ENCODE peak calls at places on chromosomes 2 and 18, in six cellular contexts. N is heart right ventricle, O is IMR-90, Y is psoas muscle, P is A549, A is AG10803. K is an unnamed sample.

GRCh38 chr2:156537147-156537546 is 101.0 kb downstream of the GPD2 start:
- DNase-seq in O (peak), P (no peak), N (no peak), Y (no peak), A (peak), K (peak)

GRCh38 chr2:171652411-171652775 is 34.9 kb upstream of the DYNC1I2 start:
- DNase-seq in N (no peak), P (no peak), O (no peak), A (peak), Y (no peak), K (peak)

GRCh38 chr2:143015681-143016080 is 113.5 kb upstream of the ARHGAP15 start:
- DNase-seq in P (no peak), A (no peak), O (peak), N (no peak), Y (no peak), K (no peak)

GRCh38 chr2:121689356-121689755 is 40.1 kb upstream of the CLASP1 start:
- DNase-seq in P (peak), N (no peak), O (peak), Y (no peak), A (peak), K (no peak)

GRCh38 chr2:102114851-102115497 is 27.6 kb upstream of the IL1R1 start:
- DNase-seq in O (peak), N (no peak), P (no peak), Y (peak), A (no peak), K (no peak)

GRCh38 chr2:241673797-241674725 is 12.6 kb downstream of the DTYMK start:
- DNase-seq in O (no peak), N (no peak), A (peak), P (peak), Y (no peak), K (no peak)

GRCh38 chr18:24497052-24497754 is 36.8 kb downstream of the HRH4 start:
- DNase-seq in A (peak), P (no peak), O (peak), N (no peak), Y (no peak), K (peak)

GRCh38 chr2:196515041-196515440 is 124.5 kb upstream of the CCDC150 start:
- DNase-seq in O (no peak), A (no peak), N (peak), Y (no peak), P (no peak), K (no peak)

GRCh38 chr2:106798826-106799552 is 87.0 kb downstream of the ST6GAL2 start:
- DNase-seq in A (peak), P (no peak), N (no peak), Y (no peak), O (no peak), K (no peak)

GRCh38 chr2:100616841-100617390 is 54.1 kb downstream of the PDCL3 start:
- DNase-seq in P (no peak), N (no peak), Y (no peak), A (no peak), O (no peak), K (no peak)

GRCh38 chr2:38716185-38716584 is 35.0 kb downstream of the SRSF7 start:
- DNase-seq in O (peak), P (no peak), N (no peak), Y (no peak), A (peak), K (peak)

GRCh38 chr2:106867231-106867943 is 18.6 kb downstream of the ST6GAL2 start:
- DNase-seq in O (no peak), N (no peak), A (no peak), Y (no peak), P (no peak), K (no peak)

GRCh38 chr2:144354953-144355352 is 165.0 kb downstream of the ZEB2 start:
- DNase-seq in O (peak), N (no peak), P (no peak), A (peak), Y (no peak), K (peak)

GRCh38 chr18:10072659-10073309 is 159.0 kb downstream of the VAPA start:
- DNase-seq in N (no peak), P (no peak), A (peak), Y (no peak), O (peak), K (peak)

GRCh38 chr2:10868465-10869314 is 43.0 kb upstream of the KCNF1 start:
- DNase-seq in Y (peak), P (no peak), N (no peak), O (peak), A (peak), K (peak)

GRCh38 chr18:40413160-40413559 is 1541.9 kb upstream of the PIK3C3 start:
- DNase-seq in P (no peak), O (peak), Y (no peak), A (peak), N (no peak), K (peak)

GRCh38 chr18:67766930-67767329 is 250.4 kb upstream of the DSEL start:
- DNase-seq in O (peak), N (no peak), Y (no peak), A (peak), P (no peak), K (peak)

GRCh38 chr2:139142252-139142651 is 362.1 kb upstream of the NXPH2 start:
- DNase-seq in P (no peak), O (peak), Y (no peak), A (no peak), N (no peak), K (peak)

GRCh38 chr18:25072205-25072604 is 279.8 kb downstream of the ZNF521 start:
- DNase-seq in N (no peak), A (no peak), Y (no peak), P (no peak), O (no peak), K (no peak)

GRCh38 chr2:100292022-100292580 is 30.2 kb downstream of the LONRF2 start:
- DNase-seq in A (peak), O (peak), Y (no peak), N (no peak), P (peak), K (peak)

GRCh38 chr2:88959480-88960204 is 268.2 kb downstream of the RPIA start:
- DNase-seq in Y (no peak), P (no peak), A (peak), N (no peak), O (peak), K (peak)

GRCh38 chr2:207749873-207750272 is 19.8 kb downstream of the FZD5 start:
- DNase-seq in N (no peak), O (peak), A (no peak), Y (no peak), P (no peak), K (no peak)

GRCh38 chr2:70842401-70842800 is 6.8 kb upstream of the CD207 start:
- DNase-seq in Y (no peak), N (no peak), A (no peak), P (no peak), O (no peak), K (no peak)

GRCh38 chr2:1551905-1552304 is 138.6 kb downstream of the TPO start:
- DNase-seq in N (no peak), A (no peak), Y (no peak), P (no peak), O (no peak), K (no peak)

GRCh38 chr2:127254386-127254981 is 34.4 kb upstream of the CYP27C1 start:
- DNase-seq in O (peak), A (peak), P (no peak), Y (no peak), N (no peak), K (peak)

GRCh38 chr18:11047156-11047555 is 102.2 kb downstream of the PIEZO2 start:
- DNase-seq in O (peak), P (no peak), Y (no peak), A (no peak), N (no peak), K (no peak)

GRCh38 chr2:18074476-18074875 is 196.0 kb downstream of the KCNS3 start:
- DNase-seq in A (no peak), N (no peak), O (peak), P (no peak), Y (no peak), K (peak)

GRCh38 chr2:66306488-66306887 is 128.4 kb upstream of the MEIS1 start:
- DNase-seq in P (no peak), A (no peak), N (no peak), O (no peak), Y (no peak), K (no peak)

GRCh38 chr18:79852561-79853302 is 55.0 kb downstream of the KCNG2 start:
- DNase-seq in Y (no peak), A (no peak), P (no peak), O (no peak), N (no peak), K (no peak)

GRCh38 chr2:62362561-62362960 is 143.4 kb downstream of the TMEM17 start:
- DNase-seq in N (no peak), P (no peak), Y (no peak), A (no peak), O (no peak), K (peak)

GRCh38 chr2:184053326-184053725 is 545.0 kb upstream of the ZNF804A start:
- DNase-seq in P (no peak), Y (no peak), A (no peak), O (no peak), N (no peak), K (peak)

GRCh38 chr2:241157841-241158545 is 7.7 kb downstream of the PPP1R7 start:
- DNase-seq in N (no peak), O (peak), A (no peak), Y (no peak), P (no peak), K (no peak)

GRCh38 chr2:11329759-11330158 is 14.7 kb downstream of the ROCK2 start:
- DNase-seq in O (peak), N (no peak), A (peak), P (no peak), Y (no peak), K (peak)

GRCh38 chr18:32209685-32210445 is 20.0 kb downstream of the MEP1B start:
- DNase-seq in P (no peak), N (no peak), A (no peak), O (no peak), Y (no peak), K (no peak)

GRCh38 chr2:223055836-223056235 is 3.8 kb downstream of the KCNE4 start:
- DNase-seq in A (no peak), O (no peak), Y (no peak), P (no peak), N (peak), K (no peak)

GRCh38 chr2:10584843-10585475 is 104.8 kb downstream of the NOL10 start:
- DNase-seq in O (peak), P (peak), Y (no peak), A (peak), N (no peak), K (peak)

GRCh38 chr2:46909771-46910419 is 5.7 kb downstream of the MCFD2 start:
- DNase-seq in O (peak), N (no peak), A (peak), P (peak), Y (peak), K (peak)

GRCh38 chr2:118835739-118836410 is 11.6 kb downstream of the EN1 start:
- DNase-seq in Y (peak), A (no peak), P (peak), O (no peak), N (no peak), K (no peak)

GRCh38 chr18:58592223-58593214 is 36.4 kb downstream of the ALPK2 start:
- DNase-seq in O (no peak), P (no peak), A (no peak), N (peak), Y (no peak), K (no peak)

GRCh38 chr18:46439037-46439436 is 218.0 kb downstream of the LOXHD1 start:
- DNase-seq in A (no peak), Y (no peak), O (no peak), P (no peak), N (no peak), K (no peak)

DNA sequence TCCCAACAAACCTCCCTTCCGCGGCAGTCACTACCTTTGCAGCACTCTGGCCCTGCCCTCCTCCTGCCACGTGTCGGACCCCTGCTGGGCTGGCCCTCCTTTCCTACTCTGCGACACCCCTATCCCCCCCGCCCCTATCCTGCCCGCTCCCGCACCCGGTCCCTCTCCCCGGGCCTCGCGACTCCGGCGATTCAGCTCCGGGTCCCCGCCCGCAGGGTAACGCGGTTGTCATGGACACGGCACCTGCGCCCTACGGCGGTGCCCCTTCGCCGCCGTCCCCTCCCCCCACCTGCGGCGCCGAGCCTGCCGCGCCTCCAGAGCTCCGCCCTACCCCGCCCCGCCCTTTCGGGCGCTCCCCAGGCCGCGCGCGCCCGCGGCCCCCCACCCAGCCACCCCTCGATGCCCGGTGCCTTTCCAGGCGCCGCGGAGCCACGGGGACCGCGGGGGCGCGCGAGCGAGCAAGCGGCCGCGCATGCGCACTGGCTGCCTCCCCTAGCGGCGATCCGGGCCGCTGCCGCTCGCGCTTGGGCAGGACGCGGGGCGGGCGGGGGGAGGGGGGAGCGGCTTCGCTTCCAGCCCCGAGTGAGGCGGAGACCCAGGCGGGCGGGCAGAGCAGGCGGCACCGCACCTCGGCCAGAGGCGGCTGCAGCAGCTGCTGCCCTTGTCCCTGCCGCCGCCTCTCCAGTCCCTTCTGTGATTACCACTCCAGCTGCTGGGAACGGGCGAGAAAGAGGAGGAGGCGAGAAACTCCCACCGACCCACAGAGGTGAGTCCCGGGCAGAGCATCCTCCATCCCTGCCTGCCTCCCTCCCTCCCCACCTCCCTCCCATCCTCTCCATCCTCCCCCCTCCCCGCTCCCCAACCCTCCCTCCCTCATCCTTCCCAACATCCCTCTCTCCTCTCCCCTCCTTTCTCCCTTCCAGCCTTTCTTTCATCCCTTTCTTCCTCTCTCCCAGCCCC is at the start of gene CTNNA2:
- DNase-seq in P (peak), O (no peak), A (peak), N (peak), Y (no peak), K (peak)
- H3K4me3 ChIP-seq in P (peak), O (no peak), A (peak), N (peak), Y (peak), K (no peak)

DNA sequence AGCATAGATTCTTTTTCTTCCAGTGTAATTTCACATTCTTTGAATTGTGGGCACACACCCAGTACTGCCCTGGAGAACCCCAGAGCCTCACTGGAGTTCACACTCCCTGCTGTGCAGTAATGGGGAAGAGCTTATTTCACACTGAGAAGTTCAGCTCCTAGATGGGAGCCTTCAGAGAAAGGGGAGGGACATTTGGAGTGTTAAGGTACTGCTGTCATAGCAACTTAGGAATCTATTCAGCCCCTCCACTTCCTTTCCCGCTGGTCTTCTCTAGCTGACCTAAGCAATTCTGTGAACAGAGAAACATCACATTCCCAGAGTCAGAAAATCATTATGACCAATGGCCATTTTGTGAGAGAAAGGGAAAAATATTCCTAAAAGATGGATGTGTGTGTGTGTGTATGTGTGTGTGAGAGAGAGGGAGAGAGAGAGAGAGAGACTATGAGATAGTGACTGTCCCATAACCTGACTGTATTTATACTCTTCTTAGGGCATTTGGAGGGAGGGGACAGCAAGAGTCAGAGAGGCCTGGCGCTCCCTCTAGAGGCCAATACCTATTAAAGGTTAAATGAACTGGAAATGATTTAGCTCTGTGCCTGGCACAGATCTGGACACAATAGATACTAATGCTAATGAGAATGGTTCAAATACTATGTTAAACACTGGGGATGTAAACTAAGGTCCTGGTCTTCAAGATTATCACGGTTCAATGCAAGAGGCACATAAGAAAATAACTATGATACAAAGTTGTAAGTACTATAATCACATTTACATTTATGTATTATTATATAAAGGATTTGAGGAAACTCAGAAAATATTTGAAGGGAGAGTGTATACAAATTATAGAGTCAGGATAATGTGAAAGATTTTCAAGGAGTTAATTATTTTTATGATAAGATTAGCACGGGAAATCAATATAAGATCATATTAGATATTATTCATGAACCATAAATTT is 41.5 kb upstream of the RPE start:
- DNase-seq in O (peak), A (peak), P (peak), Y (no peak), N (no peak), K (peak)
- TF ChIP-seq CTCF in O (peak), A (peak), P (peak), Y (peak), N (peak), K (peak)

GRCh38 chr2:23454501-23455120 is 69.6 kb downstream of the KLHL29 start:
- DNase-seq in O (no peak), P (no peak), N (no peak), Y (no peak), A (no peak), K (no peak)

GRCh38 chr2:23449831-23450331 is 64.9 kb downstream of the KLHL29 start:
- DNase-seq in Y (no peak), N (no peak), A (peak), P (no peak), O (no peak), K (no peak)

GRCh38 chr2:23453936-23454460 is 69.0 kb downstream of the KLHL29 start:
- DNase-seq in O (no peak), P (no peak), N (no peak), A (no peak), Y (no peak), K (no peak)

GRCh38 chr2:23452397-23452796 is 67.4 kb downstream of the KLHL29 start:
- DNase-seq in P (no peak), N (no peak), A (no peak), O (no peak), Y (no peak), K (no peak)

DNA sequence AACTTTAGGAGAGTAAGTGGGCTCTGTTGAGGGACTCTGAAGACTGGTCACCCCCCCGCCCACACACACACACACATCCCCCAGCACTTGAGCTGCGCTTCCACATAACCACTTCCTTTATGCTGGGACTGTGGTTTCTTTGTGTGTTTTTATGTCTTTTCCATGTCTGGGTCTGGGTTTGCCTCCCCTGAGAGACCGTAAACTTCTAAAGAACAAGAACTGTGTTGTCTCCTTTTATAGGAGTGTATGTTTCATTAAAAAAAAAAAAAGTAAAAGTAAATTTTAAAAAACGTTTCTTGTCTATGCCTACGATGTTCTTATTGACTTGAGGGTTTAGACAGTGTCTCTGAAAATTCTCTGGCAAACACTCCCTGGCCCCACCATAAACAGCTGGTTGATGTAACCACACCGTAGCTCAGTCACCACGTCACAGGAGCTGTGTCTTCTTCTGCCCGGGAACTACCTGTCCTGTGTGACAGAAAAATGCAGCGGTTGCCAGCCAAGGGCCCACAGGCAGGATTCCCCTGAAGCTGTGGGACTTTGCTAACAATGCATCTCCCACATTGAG is 68.0 kb downstream of the KLHL29 start:
- DNase-seq in N (no peak), A (peak), O (peak), Y (no peak), P (no peak), K (no peak)
- H3K4me3 ChIP-seq in N (no peak), A (no peak), O (no peak), Y (no peak), P (no peak), K (no peak)

GRCh38 chr2:158894572-158894971 is 73.9 kb upstream of the TANC1 start:
- DNase-seq in A (no peak), O (no peak), N (no peak), P (no peak), Y (no peak), K (no peak)
- TF ChIP-seq CTCF in A (no peak), O (no peak), N (no peak), P (peak), Y (no peak), K (no peak)

GRCh38 chr18:48575301-48575657 is 36.4 kb downstream of the CTIF start:
- DNase-seq in A (no peak), N (no peak), P (no peak), O (no peak), Y (no peak), K (no peak)

GRCh38 chr18:48574667-48575300 is 36.0 kb downstream of the CTIF start:
- DNase-seq in Y (no peak), A (no peak), P (no peak), N (no peak), O (no peak), K (no peak)

GRCh38 chr18:48572402-48573126 is 33.7 kb downstream of the CTIF start:
- DNase-seq in O (no peak), N (no peak), A (peak), Y (no peak), P (no peak), K (peak)

GRCh38 chr18:48571619-48572384 is 33.0 kb downstream of the CTIF start:
- DNase-seq in A (no peak), O (no peak), Y (no peak), N (no peak), P (no peak), K (no peak)

GRCh38 chr18:48573632-48574293 is 34.9 kb downstream of the CTIF start:
- DNase-seq in P (no peak), Y (no peak), N (no peak), O (no peak), A (no peak), K (no peak)
- H3K4me3 ChIP-seq in P (no peak), Y (no peak), N (no peak), O (no peak), A (no peak), K (no peak)

DNA sequence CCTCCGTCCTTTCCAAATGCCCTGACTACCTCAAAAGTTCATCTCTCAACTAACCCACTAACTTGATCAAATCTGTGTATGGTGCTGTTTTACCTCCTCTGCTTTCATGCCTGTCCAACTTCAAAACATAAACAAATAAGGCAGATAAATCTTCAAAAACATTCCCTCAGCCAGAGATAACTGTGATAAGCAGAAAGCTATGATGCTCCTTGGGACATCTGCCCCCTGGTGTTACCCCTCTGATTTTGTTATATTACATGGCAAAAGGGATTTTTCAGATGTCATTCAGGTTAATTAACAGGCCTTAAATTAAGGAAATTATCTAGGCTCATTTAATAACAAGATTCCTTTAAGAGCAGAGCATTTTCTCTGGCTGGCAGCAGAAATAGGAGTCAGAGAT is 810.8 kb upstream of the CHAC2 start:
- DNase-seq in O (no peak), Y (no peak), A (no peak), N (no peak), P (no peak), K (no peak)
- TF ChIP-seq CTCF in O (peak), Y (no peak), A (no peak), N (no peak), P (no peak), K (no peak)